ENCODE peak calls at places on chromosomes 5 and 9, in four cellular contexts. One of them, this sample, is unnamed.

GRCh38 chr5:62568800-62569432 is 9.7 kb upstream of the LRRC70 start:
- DNase-seq in vagina: no peak
- DNase-seq in GM12892: no peak
- DNase-seq in H1: peak
- DNase-seq in this sample: no peak

GRCh38 chr5:73826761-73827450 is 200.9 kb downstream of the ARHGEF28 start:
- DNase-seq in vagina: no peak
- DNase-seq in H1: no peak
- DNase-seq in GM12892: no peak
- DNase-seq in this sample: peak

GRCh38 chr5:157046041-157046440 is 12.9 kb downstream of the HAVCR1 start:
- DNase-seq in vagina: no peak
- DNase-seq in H1: no peak
- DNase-seq in GM12892: no peak
- DNase-seq in this sample: no peak

GRCh38 chr5:169745441-169746146 is 108.5 kb downstream of the DOCK2 start:
- DNase-seq in GM12892: no peak
- DNase-seq in H1: no peak
- DNase-seq in vagina: peak
- DNase-seq in this sample: no peak

GRCh38 chr5:66209350-66209749 is 65.2 kb downstream of the SREK1 start:
- DNase-seq in vagina: no peak
- DNase-seq in GM12892: no peak
- DNase-seq in H1: no peak
- DNase-seq in this sample: no peak

GRCh38 chr5:106080540-106080939 is 1590.2 kb downstream of the EFNA5 start:
- DNase-seq in H1: no peak
- DNase-seq in GM12892: no peak
- DNase-seq in vagina: no peak
- DNase-seq in this sample: no peak

GRCh38 chr5:116487045-116487444 is 87.6 kb downstream of the SEMA6A start:
- DNase-seq in H1: no peak
- DNase-seq in vagina: no peak
- DNase-seq in GM12892: no peak
- DNase-seq in this sample: no peak

GRCh38 chr9:83935276-83935890 is 14.2 kb upstream of the KIF27 start:
- DNase-seq in H1: no peak
- DNase-seq in vagina: no peak
- DNase-seq in GM12892: no peak
- DNase-seq in this sample: no peak

GRCh38 chr5:134738133-134738962 is at the start of gene CAMLG:
- DNase-seq in vagina: peak
- DNase-seq in GM12892: peak
- DNase-seq in H1: peak
- DNase-seq in this sample: peak
- TF ChIP-seq POLR2A in vagina: no peak
- TF ChIP-seq POLR2A in GM12892: peak
- TF ChIP-seq POLR2A in H1: peak
- TF ChIP-seq POLR2A in this sample: peak

GRCh38 chr5:19690978-19691377 is 297.0 kb downstream of the CDH18 start:
- DNase-seq in vagina: no peak
- DNase-seq in GM12892: no peak
- DNase-seq in H1: no peak
- DNase-seq in this sample: no peak
- TF ChIP-seq POLR2AphosphoS5 in vagina: no peak
- TF ChIP-seq POLR2AphosphoS5 in GM12892: no peak
- TF ChIP-seq POLR2AphosphoS5 in H1: no peak
- TF ChIP-seq POLR2AphosphoS5 in this sample: no peak

GRCh38 chr5:32312194-32312681 is 501 bp downstream of the MTMR12 start:
- DNase-seq in H1: no peak
- DNase-seq in vagina: no peak
- DNase-seq in GM12892: peak
- DNase-seq in this sample: peak
- TF ChIP-seq POLR2A in H1: no peak
- TF ChIP-seq POLR2A in vagina: no peak
- TF ChIP-seq POLR2A in GM12892: no peak
- TF ChIP-seq POLR2A in this sample: peak

DNA sequence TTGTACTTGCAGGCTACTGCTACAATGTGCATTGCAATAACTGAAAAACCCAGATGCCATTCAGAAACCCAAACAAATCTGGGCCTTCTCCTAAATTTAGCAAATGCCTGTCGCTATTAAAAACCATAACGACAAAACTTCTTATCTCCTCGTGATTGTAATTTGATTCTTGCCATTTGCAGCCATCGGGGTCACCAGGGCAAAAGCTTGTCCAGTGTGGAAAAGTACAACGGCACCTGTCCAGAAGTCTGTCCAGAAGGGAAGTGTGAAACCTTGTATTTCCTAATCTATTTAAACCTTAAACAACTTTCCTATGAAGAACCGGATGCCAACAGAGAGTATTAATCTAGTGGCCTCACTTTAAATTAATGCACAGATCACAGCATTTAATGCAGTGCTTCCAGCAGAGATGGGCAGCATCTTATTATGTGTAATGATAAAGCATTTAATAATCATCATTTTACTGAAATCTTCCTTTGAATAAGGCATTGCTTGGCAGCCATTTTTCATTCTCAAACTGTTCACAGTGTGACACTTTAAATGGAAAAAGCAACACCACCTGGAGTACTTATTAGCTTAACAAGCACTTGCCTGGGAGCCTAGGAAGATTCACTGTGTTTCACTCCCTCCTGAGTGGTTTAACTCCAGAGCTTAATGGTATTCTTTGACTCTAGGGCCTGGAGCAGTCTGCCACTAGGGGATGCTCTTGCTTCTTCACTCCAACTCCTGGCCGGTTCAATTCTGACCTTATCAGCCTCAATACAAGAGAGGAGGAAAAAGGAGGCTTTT is 4.9 kb upstream of the C7 start:
- DNase-seq in GM12892: peak
- DNase-seq in vagina: no peak
- DNase-seq in H1: peak
- DNase-seq in this sample: peak
- TF ChIP-seq POLR2AphosphoS5 in GM12892: no peak
- TF ChIP-seq POLR2AphosphoS5 in vagina: no peak
- TF ChIP-seq POLR2AphosphoS5 in H1: no peak
- TF ChIP-seq POLR2AphosphoS5 in this sample: no peak

GRCh38 chr9:22446950-22447606 is 454 bp downstream of the DMRTA1 start:
- DNase-seq in GM12892: peak
- DNase-seq in vagina: no peak
- DNase-seq in H1: peak
- DNase-seq in this sample: peak

GRCh38 chr9:22452415-22453010 is 5.9 kb downstream of the DMRTA1 start:
- DNase-seq in vagina: no peak
- DNase-seq in H1: no peak
- DNase-seq in GM12892: no peak
- DNase-seq in this sample: peak

GRCh38 chr9:22446589-22446949 is at the start of gene DMRTA1:
- DNase-seq in H1: peak
- DNase-seq in GM12892: no peak
- DNase-seq in vagina: no peak
- DNase-seq in this sample: peak

GRCh38 chr9:22447607-22448305 is 1.1 kb downstream of the DMRTA1 start:
- DNase-seq in GM12892: no peak
- DNase-seq in vagina: no peak
- DNase-seq in H1: no peak
- DNase-seq in this sample: peak
- TF ChIP-seq POLR2A in GM12892: no peak
- TF ChIP-seq POLR2A in vagina: no peak
- TF ChIP-seq POLR2A in H1: no peak
- TF ChIP-seq POLR2A in this sample: no peak

GRCh38 chr5:131654309-131654708 is 19.3 kb upstream of the RAPGEF6 start:
- DNase-seq in H1: no peak
- DNase-seq in GM12892: no peak
- DNase-seq in vagina: no peak
- DNase-seq in this sample: no peak
- TF ChIP-seq POLR2AphosphoS5 in H1: no peak
- TF ChIP-seq POLR2AphosphoS5 in GM12892: no peak
- TF ChIP-seq POLR2AphosphoS5 in vagina: no peak
- TF ChIP-seq POLR2AphosphoS5 in this sample: no peak

DNA sequence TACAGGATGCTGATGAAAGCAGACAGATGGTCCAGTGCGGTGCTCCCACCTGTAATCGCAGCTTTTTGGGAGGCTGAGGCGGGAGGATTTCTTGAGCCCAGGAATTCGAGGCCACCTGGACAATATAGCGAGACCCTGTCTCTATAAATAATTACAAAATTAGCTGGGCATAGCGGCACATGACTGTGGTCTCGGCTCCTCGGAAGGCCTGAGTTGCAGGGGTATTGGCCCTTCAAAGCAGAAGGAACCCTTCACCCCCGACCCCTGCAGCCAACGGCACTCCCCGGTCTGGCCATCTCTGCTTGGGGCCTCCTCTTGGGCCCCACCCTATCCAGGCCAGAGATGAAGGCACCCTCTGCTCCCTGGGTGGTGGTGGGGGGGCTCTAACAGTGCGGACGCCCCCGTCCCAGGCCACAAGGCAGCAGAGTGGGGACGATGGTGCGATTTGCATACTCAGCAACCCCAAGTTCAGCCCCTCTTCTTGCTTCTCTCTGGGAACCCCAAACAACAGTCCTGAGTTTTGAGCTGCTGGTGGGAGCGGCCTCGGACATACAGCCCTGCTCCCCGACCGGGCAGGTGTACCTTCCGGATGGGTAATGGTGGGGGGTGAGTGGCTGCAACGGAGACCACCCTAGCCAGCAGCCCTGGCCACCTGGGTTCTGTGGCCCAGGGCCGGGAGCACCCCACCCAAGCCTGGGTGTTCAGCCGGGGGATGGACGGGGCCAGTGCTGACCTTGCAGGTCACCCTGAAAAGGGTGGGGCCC is 50.7 kb downstream of the NACC2 start:
- DNase-seq in vagina: peak
- DNase-seq in H1: no peak
- DNase-seq in GM12892: peak
- DNase-seq in this sample: no peak
- TF ChIP-seq POLR2A in vagina: no peak
- TF ChIP-seq POLR2A in H1: no peak
- TF ChIP-seq POLR2A in GM12892: no peak
- TF ChIP-seq POLR2A in this sample: no peak

DNA sequence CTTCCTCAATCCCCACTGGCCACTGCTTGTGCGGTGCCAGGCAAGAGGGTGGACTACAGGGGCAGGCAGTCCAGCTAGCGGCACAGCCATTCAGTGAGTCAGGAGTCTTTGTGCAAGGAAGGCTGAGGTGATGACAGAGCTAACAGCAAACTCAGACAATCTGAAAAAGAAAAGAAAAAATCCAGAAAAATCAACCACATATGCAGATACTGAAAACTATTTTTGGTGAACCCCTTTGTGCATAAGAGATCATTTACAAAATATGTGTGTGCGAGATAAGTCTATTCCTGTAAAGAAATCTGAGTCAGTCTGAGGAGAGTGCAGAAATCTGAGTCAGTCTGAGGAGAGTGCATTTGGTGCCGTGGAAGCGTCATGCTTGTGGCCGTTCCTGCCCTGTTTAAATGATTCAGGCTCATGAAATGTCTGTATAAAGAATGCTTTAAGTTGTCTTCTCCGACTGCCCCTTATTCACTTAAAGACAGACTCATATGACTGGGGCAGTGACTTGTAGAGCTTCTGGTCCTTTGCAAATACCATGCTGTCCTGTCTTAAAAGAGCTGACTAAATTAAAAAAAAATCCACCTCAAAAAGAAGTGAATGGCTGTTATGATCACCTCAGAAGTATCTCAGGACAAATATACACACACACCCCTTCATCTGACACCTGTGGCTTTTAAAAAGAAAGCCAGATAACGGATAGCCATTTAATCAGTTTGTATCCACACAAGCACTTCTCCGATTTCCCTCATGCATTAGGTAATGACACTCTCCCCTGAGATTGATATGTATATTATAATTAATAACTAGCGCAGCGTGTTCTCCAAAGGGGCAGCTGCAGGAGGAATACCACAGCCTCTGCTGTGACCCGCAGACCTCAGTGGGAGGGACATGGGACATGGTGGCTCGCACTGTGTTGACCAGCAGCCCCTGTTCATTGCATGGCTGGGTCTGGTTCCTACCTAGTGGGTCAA is 47.3 kb downstream of the TRIO start:
- DNase-seq in H1: no peak
- DNase-seq in GM12892: no peak
- DNase-seq in vagina: no peak
- DNase-seq in this sample: peak
- TF ChIP-seq POLR2AphosphoS5 in H1: no peak
- TF ChIP-seq POLR2AphosphoS5 in GM12892: no peak
- TF ChIP-seq POLR2AphosphoS5 in vagina: no peak
- TF ChIP-seq POLR2AphosphoS5 in this sample: no peak

DNA sequence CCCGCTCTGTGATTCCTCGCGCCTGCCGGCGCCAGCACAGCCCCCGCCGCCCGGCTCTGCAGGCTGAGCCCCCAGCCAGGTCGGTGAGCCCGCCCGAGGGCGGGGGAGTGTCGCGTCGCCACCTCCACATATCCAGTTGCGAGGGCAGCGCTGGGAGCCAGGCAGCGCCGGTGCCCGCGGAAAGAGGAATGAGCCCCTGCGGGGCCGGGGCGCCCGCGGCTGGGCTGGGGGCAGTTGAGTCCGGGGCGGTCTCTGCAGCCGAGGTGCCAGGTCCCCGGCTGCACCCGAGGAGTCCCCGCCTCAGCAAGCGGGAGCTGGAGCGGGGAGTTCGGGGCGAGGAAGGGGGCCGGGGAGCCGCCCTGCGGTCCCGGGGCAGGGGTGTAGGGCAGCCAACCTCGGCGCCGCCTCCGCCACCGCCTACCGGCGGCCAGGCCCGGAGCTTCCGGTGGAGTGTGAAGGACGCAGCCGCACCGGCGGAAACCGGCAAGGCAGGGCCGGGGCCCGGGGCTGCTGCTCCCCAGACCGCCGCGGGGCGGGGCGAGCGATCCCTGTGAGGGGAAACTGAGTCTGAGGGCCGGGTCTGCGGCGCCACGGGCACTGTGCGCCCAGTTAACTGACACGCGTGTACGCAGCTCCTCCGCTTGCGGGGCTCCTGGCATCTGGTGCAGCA is 2.3 kb upstream of the TRAF1 start:
- DNase-seq in GM12892: peak
- DNase-seq in H1: no peak
- DNase-seq in vagina: no peak
- DNase-seq in this sample: peak
- TF ChIP-seq POLR2A in GM12892: peak
- TF ChIP-seq POLR2A in H1: no peak
- TF ChIP-seq POLR2A in vagina: no peak
- TF ChIP-seq POLR2A in this sample: peak

This sample was measured in upper lobe of left lung.